ENCODE peak calls at places on chromosome 7, in nine cellular contexts. R is HFF-Myc, A is neural progenitor cell, L is prostate gland, H is neural crest cell, S is suprapubic skin, M is fibroblast of pulmonary artery, I is gastrocnemius medialis, G is Calu3. Q is an unnamed sample.

GRCh38 chr7:129009437-129009836 is 45.5 kb downstream of the TNPO3 start:
- DNase-seq in R (no peak), H (no peak), M (no peak), A (no peak), I (no peak), G (no peak), L (no peak), S (no peak), Q (no peak)

GRCh38 chr7:65980478-65981250 is 1.3 kb downstream of the GUSB start:
- DNase-seq in G (peak), S (peak), I (peak), A (no peak), L (no peak), M (no peak), R (no peak), H (no peak), Q (no peak)

GRCh38 chr7:78301361-78301760 is 502.8 kb downstream of the PHTF2 start:
- DNase-seq in M (peak), G (no peak), H (no peak), L (no peak), I (no peak), S (no peak), R (no peak), A (no peak), Q (no peak)

GRCh38 chr7:4189151-4189570 is 492.9 kb upstream of the FOXK1 start:
- DNase-seq in M (peak), L (peak), A (peak), G (peak), S (peak), I (peak), H (no peak), R (no peak), Q (no peak)

GRCh38 chr7:75884401-75884800 is 5.6 kb downstream of the RHBDD2 start:
- DNase-seq in M (no peak), A (no peak), H (no peak), G (no peak), I (no peak), L (no peak), S (no peak), R (no peak), Q (peak)

GRCh38 chr7:156327474-156327873 is 313.1 kb upstream of the RNF32 start:
- DNase-seq in G (no peak), I (no peak), L (peak), H (no peak), M (no peak), R (no peak), A (no peak), S (no peak), Q (no peak)

GRCh38 chr7:5457245-5457735 is 33.7 kb upstream of the TNRC18 start:
- DNase-seq in R (no peak), M (no peak), S (no peak), G (no peak), I (no peak), H (no peak), A (no peak), L (no peak), Q (no peak)

GRCh38 chr7:1533569-1534329 is 3.2 kb downstream of the MAFK start:
- DNase-seq in M (peak), H (no peak), I (peak), L (no peak), R (peak), G (peak), S (peak), A (no peak), Q (no peak)

GRCh38 chr7:108452707-108453106 is 3.5 kb downstream of the NRCAM start:
- DNase-seq in A (peak), M (peak), I (no peak), L (no peak), S (no peak), R (no peak), H (no peak), G (peak), Q (no peak)

GRCh38 chr7:1411414-1411813 is 47.9 kb downstream of the MICALL2 start:
- DNase-seq in S (no peak), H (no peak), L (no peak), I (no peak), A (no peak), R (no peak), G (no peak), M (no peak), Q (no peak)

GRCh38 chr7:74051193-74051592 is 23.2 kb downstream of the ELN start:
- DNase-seq in A (no peak), R (no peak), H (no peak), L (no peak), G (no peak), M (no peak), S (no peak), I (no peak), Q (no peak)

GRCh38 chr7:30240401-30240800 is 44.0 kb upstream of the ZNRF2 start:
- DNase-seq in R (no peak), L (no peak), S (no peak), I (no peak), A (no peak), G (no peak), H (no peak), M (no peak), Q (no peak)

GRCh38 chr7:158442260-158442659 is 145.4 kb downstream of the PTPRN2 start:
- DNase-seq in I (no peak), H (no peak), L (no peak), M (no peak), A (peak), G (no peak), S (no peak), R (no peak), Q (no peak)

GRCh38 chr7:23394828-23395227 is 75.5 kb downstream of the IGF2BP3 start:
- DNase-seq in S (no peak), A (peak), G (no peak), R (no peak), L (no peak), H (no peak), I (no peak), M (no peak), Q (peak)

GRCh38 chr7:131556055-131556911 is at the start of gene PODXL:
- DNase-seq in H (peak), S (no peak), I (peak), R (no peak), M (peak), A (peak), L (peak), G (peak), Q (peak)

GRCh38 chr7:151520419-151521229 is 929 bp upstream of the RHEB start:
- DNase-seq in I (no peak), G (peak), L (peak), M (no peak), H (no peak), A (no peak), S (peak), R (no peak), Q (no peak)

GRCh38 chr7:81433692-81434331 is 336.0 kb downstream of the HGF start:
- DNase-seq in I (no peak), H (no peak), A (no peak), M (no peak), G (no peak), S (no peak), R (no peak), L (no peak), Q (no peak)

GRCh38 chr7:945556-946255 is 8.8 kb downstream of the ADAP1 start:
- DNase-seq in H (no peak), G (peak), M (no peak), A (no peak), S (peak), I (no peak), L (peak), R (no peak), Q (no peak)

GRCh38 chr7:142880886-142881505 is 4.5 kb downstream of the TRPV6 start:
- DNase-seq in H (peak), G (peak), M (peak), S (no peak), L (no peak), R (no peak), I (no peak), A (peak), Q (peak)

GRCh38 chr7:37534893-37535610 is 86.4 kb upstream of the ELMO1 start:
- DNase-seq in G (no peak), I (no peak), L (no peak), M (no peak), H (no peak), S (no peak), A (peak), R (no peak), Q (no peak)

GRCh38 chr7:47636111-47636692 is 54.3 kb upstream of the TNS3 start:
- DNase-seq in G (no peak), L (no peak), M (no peak), S (no peak), H (no peak), R (no peak), A (no peak), I (no peak), Q (no peak)

GRCh38 chr7:132193898-132194297 is 382.4 kb downstream of the PLXNA4 start:
- DNase-seq in I (no peak), L (no peak), S (no peak), R (no peak), A (no peak), G (no peak), H (no peak), M (no peak), Q (no peak)

GRCh38 chr7:100035865-100036264 is 13.7 kb upstream of the ZSCAN21 start:
- DNase-seq in A (no peak), M (no peak), L (no peak), R (no peak), H (no peak), G (no peak), I (no peak), S (no peak), Q (no peak)

GRCh38 chr7:18356195-18356645 is 139.3 kb upstream of the HDAC9 start:
- DNase-seq in R (peak), G (no peak), L (no peak), A (peak), H (peak), S (no peak), M (peak), I (no peak), Q (no peak)

GRCh38 chr7:76310102-76310957 is 7.9 kb downstream of the HSPB1 start:
- DNase-seq in M (no peak), H (no peak), L (peak), S (no peak), R (no peak), G (peak), A (no peak), I (no peak), Q (no peak)

GRCh38 chr7:12564996-12565764 is 5.3 kb upstream of the SCIN start:
- DNase-seq in L (no peak), I (no peak), R (no peak), G (no peak), A (no peak), H (no peak), M (peak), S (no peak), Q (no peak)

GRCh38 chr7:92698237-92698841 is 108.1 kb upstream of the FAM133B start:
- DNase-seq in A (peak), R (peak), G (peak), S (no peak), I (no peak), H (peak), M (peak), L (peak), Q (no peak)

GRCh38 chr7:108805808-108806397 is 236.2 kb downstream of the DNAJB9 start:
- DNase-seq in I (no peak), H (no peak), L (no peak), S (no peak), R (peak), G (peak), A (peak), M (peak), Q (peak)

GRCh38 chr7:135879238-135879637 is 97.9 kb downstream of the MTPN start:
- DNase-seq in R (no peak), M (peak), H (no peak), A (no peak), I (no peak), G (no peak), L (no peak), S (no peak), Q (no peak)

GRCh38 chr7:919114-919442 is 35.4 kb downstream of the ADAP1 start:
- DNase-seq in R (no peak), S (peak), H (no peak), G (no peak), I (no peak), A (no peak), M (no peak), L (no peak), Q (no peak)

GRCh38 chr7:148466120-148466519 is 124.4 kb upstream of the C7orf33 start:
- DNase-seq in R (no peak), A (no peak), H (no peak), L (no peak), G (no peak), I (no peak), M (no peak), S (no peak), Q (no peak)

GRCh38 chr7:107940951-107941350 is 50.0 kb downstream of the DLD start:
- DNase-seq in G (no peak), I (no peak), A (no peak), R (no peak), L (no peak), M (no peak), H (no peak), S (no peak), Q (no peak)

GRCh38 chr7:15723840-15724239 is 37.4 kb upstream of the MEOX2 start:
- DNase-seq in A (no peak), S (no peak), L (no peak), H (no peak), R (peak), M (no peak), I (no peak), G (no peak), Q (no peak)

GRCh38 chr7:129911790-129912189 is 41.0 kb downstream of the UBE2H start:
- DNase-seq in L (no peak), M (no peak), I (no peak), S (no peak), A (no peak), H (no peak), R (no peak), G (no peak), Q (no peak)

GRCh38 chr7:47738563-47739166 is 156.8 kb upstream of the TNS3 start:
- DNase-seq in A (no peak), L (no peak), S (no peak), H (no peak), M (no peak), R (no peak), G (no peak), I (no peak), Q (no peak)

DNA sequence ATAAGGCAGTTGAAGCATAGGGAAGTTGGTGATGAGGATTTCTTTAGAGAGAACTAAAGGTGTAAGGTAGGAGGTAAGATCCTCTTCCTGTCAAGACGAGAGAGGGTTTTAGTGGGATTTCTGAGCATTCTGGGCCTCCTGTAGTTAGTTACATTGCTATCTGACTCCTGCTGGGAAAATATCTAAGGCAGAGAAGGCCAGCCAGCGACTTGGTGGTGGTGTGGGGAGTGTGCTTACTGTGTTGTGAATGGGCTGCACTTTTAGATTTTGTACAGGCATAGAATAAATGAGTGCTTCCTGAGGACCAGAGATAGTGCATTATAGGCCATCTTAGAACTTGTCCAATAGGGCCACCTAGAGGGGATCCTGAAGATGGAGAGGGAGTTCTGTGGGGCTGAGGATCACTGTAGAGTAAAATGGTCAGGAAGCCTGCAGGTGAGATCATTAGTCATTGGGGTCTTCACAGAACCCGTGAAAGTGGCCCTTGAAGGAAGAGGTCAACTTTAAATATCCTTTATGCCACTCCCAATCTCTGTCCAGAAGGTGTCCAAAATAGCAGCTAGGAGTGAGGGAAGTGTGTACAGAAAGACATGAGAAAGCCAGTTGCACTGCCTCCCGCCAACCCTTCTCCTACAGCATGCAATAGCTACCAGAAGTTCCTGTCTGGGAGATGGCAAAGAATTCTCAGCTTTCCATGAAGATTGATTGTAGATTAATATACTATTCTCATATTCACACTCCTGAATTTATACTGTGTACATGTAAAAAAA is 266.6 kb downstream of the POLR1F start:
- DNase-seq in I (no peak), R (peak), A (peak), G (peak), M (peak), S (no peak), L (no peak), H (no peak), Q (peak)
- TF ChIP-seq CTCF in I (no peak), R (peak), A (peak), G (peak), M (peak), S (no peak), L (no peak), H (peak), Q (peak)

DNA sequence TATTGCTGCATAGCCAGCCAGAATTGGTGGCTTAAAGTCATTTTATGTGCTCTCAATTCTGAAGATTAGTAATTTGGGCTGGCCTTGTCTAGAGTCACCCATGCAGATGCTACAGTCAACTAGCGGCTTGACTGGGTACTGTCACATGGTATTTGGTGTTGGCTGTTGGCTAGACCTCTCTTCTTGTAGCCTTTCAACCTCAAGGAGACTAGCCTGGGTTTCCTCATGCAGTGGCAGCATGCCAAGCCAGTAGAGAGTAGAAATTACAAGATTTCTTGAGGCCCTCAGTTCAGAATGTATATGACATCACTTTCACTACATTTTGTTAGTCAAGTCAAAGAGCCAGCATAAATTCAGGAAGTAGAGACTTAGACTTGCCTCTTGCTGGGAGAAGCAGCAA is 3.7 kb upstream of the ZNF800 start:
- DNase-seq in A (peak), H (no peak), G (no peak), I (no peak), M (peak), R (no peak), L (no peak), S (no peak), Q (no peak)
- TF ChIP-seq CTCF in A (peak), H (peak), G (no peak), I (no peak), M (no peak), R (no peak), L (no peak), S (no peak), Q (no peak)

GRCh38 chr7:84985073-84985784 is 201.6 kb downstream of the SEMA3D start:
- DNase-seq in S (no peak), H (no peak), I (no peak), L (no peak), M (peak), A (no peak), R (no peak), G (no peak), Q (no peak)
- TF ChIP-seq CTCF in S (no peak), H (no peak), I (no peak), L (no peak), M (peak), A (no peak), R (no peak), G (no peak), Q (no peak)

GRCh38 chr7:134458341-134458805 is 527 bp downstream of the AKR1B1 start:
- DNase-seq in M (no peak), H (peak), R (no peak), I (no peak), A (peak), L (peak), S (peak), G (peak), Q (peak)
- TF ChIP-seq CTCF in M (peak), H (peak), R (peak), I (no peak), A (peak), L (peak), S (no peak), G (peak), Q (peak)

GRCh38 chr7:96342036-96342435 is 20.1 kb upstream of the SLC25A13 start:
- DNase-seq in R (no peak), L (no peak), M (no peak), H (no peak), A (no peak), I (no peak), S (no peak), G (no peak), Q (no peak)

GRCh38 chr7:96344236-96344635 is 22.3 kb upstream of the SLC25A13 start:
- DNase-seq in I (no peak), H (no peak), A (no peak), S (no peak), R (no peak), G (no peak), L (no peak), M (no peak), Q (no peak)

GRCh38 chr7:96349572-96349971 is 27.7 kb upstream of the SLC25A13 start:
- DNase-seq in A (no peak), G (no peak), H (no peak), R (no peak), L (peak), M (peak), S (no peak), I (no peak), Q (no peak)

GRCh38 chr7:96346291-96346953 is 24.5 kb upstream of the SLC25A13 start:
- DNase-seq in R (no peak), L (no peak), I (no peak), S (no peak), G (no peak), A (no peak), H (no peak), M (no peak), Q (no peak)

DNA sequence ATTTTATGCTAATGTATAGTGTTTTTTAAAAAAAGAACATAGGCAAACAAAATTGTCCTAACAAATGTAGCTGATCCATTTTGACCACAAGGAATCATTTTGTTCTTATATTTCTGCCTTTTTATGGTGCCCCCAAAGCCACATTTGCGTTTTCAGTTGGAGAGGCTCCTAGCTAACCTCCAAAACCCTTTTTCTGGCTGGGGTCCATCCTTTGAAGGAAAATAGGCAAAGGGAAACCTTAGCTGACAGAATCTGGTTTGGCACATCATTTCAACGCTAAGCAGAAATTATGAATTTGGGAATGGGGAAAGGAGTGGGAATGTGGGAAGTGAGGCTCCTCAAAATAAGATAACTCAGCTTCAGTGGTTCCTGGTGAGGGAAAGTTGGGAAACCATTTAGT is 25.6 kb upstream of the SLC25A13 start:
- DNase-seq in G (no peak), L (no peak), M (no peak), S (no peak), R (no peak), H (no peak), I (no peak), A (no peak), Q (no peak)
- TF ChIP-seq CTCF in G (no peak), L (no peak), M (no peak), S (no peak), R (no peak), H (no peak), I (no peak), A (no peak), Q (no peak)

GRCh38 chr7:95840953-95841950 is 68.9 kb downstream of the DYNC1I1 start:
- DNase-seq in I (no peak), H (no peak), G (no peak), S (no peak), L (no peak), M (no peak), R (peak), A (peak), Q (no peak)
- TF ChIP-seq CTCF in I (no peak), H (peak), G (no peak), S (no peak), L (no peak), M (peak), R (peak), A (peak), Q (peak)

DNA sequence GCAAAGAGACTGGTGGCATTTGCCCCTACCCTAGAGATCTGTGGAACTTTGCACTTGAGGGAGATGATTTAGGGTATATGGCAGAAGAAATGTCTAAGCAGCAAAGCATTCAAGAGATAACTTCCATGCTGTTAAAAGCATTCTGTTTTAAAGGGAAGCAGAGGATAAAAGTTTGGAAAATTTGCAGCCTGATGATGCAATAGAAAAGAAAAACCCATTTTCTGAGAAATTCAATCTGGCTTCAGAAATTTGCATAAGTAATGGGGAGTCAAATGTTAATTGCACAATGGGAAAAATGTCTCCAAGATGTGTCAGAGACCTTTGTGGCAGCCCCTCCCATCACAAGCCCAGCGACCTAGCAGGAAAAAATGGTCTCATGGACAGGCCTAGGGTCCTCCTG is 361.7 kb downstream of the ANKRD7 start:
- DNase-seq in S (no peak), M (no peak), H (no peak), L (no peak), I (no peak), R (no peak), A (no peak), G (no peak), Q (no peak)
- TF ChIP-seq CTCF in S (no peak), M (no peak), H (no peak), L (no peak), I (no peak), R (no peak), A (no peak), G (no peak), Q (no peak)

GRCh38 chr7:50795831-50796230 is 13.1 kb upstream of the GRB10 start:
- DNase-seq in R (no peak), G (peak), S (no peak), M (no peak), L (no peak), I (no peak), H (no peak), A (no peak), Q (no peak)
- TF ChIP-seq CTCF in R (no peak), G (peak), S (no peak), M (peak), L (peak), I (no peak), H (no peak), A (no peak), Q (no peak)

GRCh38 chr7:98250789-98251188 is 1.2 kb downstream of the TECPR1 start:
- DNase-seq in L (no peak), H (no peak), A (no peak), S (no peak), G (no peak), I (no peak), R (no peak), M (no peak), Q (peak)
- TF ChIP-seq CTCF in L (no peak), H (no peak), A (no peak), S (no peak), G (no peak), I (no peak), R (no peak), M (no peak), Q (peak)

Q was measured in WERI-Rb-1.